ENCODE peak calls at places on chromosomes 11 and 22, in nine cellular contexts. L, D, H, O, E, K, A, Y and G are unnamed samples.

GRCh38 chr11:28232649-28233048 is 124.5 kb downstream of the METTL15 start:
- DNase-seq in K (no peak), O (no peak), H (no peak), E (no peak), A (no peak), D (no peak), Y (no peak), L (no peak), G (no peak)

GRCh38 chr11:76814414-76814813 is 31.3 kb downstream of the TSKU start:
- DNase-seq in D (no peak), O (no peak), K (no peak), A (no peak), Y (no peak), L (no peak), H (no peak), E (no peak), G (no peak)

GRCh38 chr11:82930734-82931133 is 29.2 kb downstream of the DDIAS start:
- DNase-seq in Y (no peak), H (no peak), O (no peak), E (no peak), A (no peak), D (no peak), K (no peak), L (no peak), G (no peak)

GRCh38 chr11:35040221-35040942 is 98.6 kb upstream of the CD44 start:
- DNase-seq in O (peak), E (no peak), K (no peak), L (peak), H (no peak), D (peak), Y (no peak), A (no peak), G (peak)

GRCh38 chr11:46762248-46762647 is 43.2 kb downstream of the F2 start:
- DNase-seq in A (no peak), K (no peak), H (no peak), O (no peak), Y (no peak), E (no peak), L (no peak), D (no peak), G (no peak)

GRCh38 chr11:102241026-102241425 is 76.3 kb upstream of the BIRC3 start:
- DNase-seq in E (no peak), H (no peak), D (no peak), A (no peak), L (no peak), K (no peak), Y (no peak), O (no peak), G (no peak)

GRCh38 chr22:24181088-24181995 is at the start of gene SUSD2:
- DNase-seq in K (no peak), H (peak), E (no peak), A (peak), L (no peak), O (no peak), Y (peak), D (no peak), G (no peak)

GRCh38 chr11:128409476-128409875 is 177.9 kb downstream of the ETS1 start:
- DNase-seq in Y (no peak), A (no peak), K (no peak), E (peak), D (peak), H (no peak), O (peak), L (peak), G (peak)

GRCh38 chr11:101718406-101718805 is 134.6 kb upstream of the TRPC6 start:
- DNase-seq in L (peak), O (peak), D (peak), H (no peak), A (no peak), E (no peak), K (no peak), Y (no peak), G (peak)

GRCh38 chr11:641806-642370 is 4.8 kb downstream of the DRD4 start:
- DNase-seq in L (no peak), K (no peak), H (no peak), Y (no peak), A (no peak), E (no peak), O (no peak), D (no peak), G (no peak)

GRCh38 chr11:72652871-72653615 is 21.2 kb downstream of the PDE2A start:
- DNase-seq in K (peak), H (no peak), Y (no peak), A (no peak), D (no peak), L (no peak), O (no peak), E (no peak), G (no peak)

GRCh38 chr11:103257360-103257759 is 148.1 kb downstream of the DYNC2H1 start:
- DNase-seq in K (no peak), A (no peak), O (no peak), Y (no peak), L (no peak), D (peak), H (no peak), E (no peak), G (peak)

GRCh38 chr11:27347949-27348879 is 14.8 kb downstream of the CCDC34 start:
- DNase-seq in D (no peak), L (no peak), E (no peak), A (no peak), Y (no peak), H (no peak), K (no peak), O (no peak), G (no peak)

GRCh38 chr11:108788565-108789199 is 123.8 kb downstream of the DDX10 start:
- DNase-seq in D (peak), O (peak), E (peak), K (no peak), A (peak), Y (no peak), H (no peak), L (peak), G (no peak)

GRCh38 chr11:115627666-115628460 is 123.6 kb upstream of the CADM1 start:
- DNase-seq in E (no peak), A (no peak), H (no peak), L (no peak), Y (no peak), K (no peak), O (no peak), D (no peak), G (no peak)

GRCh38 chr22:45535400-45535799 is 32.7 kb downstream of the FBLN1 start:
- DNase-seq in O (no peak), A (no peak), L (no peak), D (no peak), Y (no peak), H (no peak), E (no peak), K (no peak), G (no peak)

GRCh38 chr11:30245621-30246020 is 14.8 kb downstream of the FSHB start:
- DNase-seq in Y (no peak), E (no peak), K (no peak), H (no peak), L (no peak), O (no peak), D (no peak), A (no peak), G (no peak)

GRCh38 chr11:67439321-67440228 is 2.1 kb upstream of the PTPRCAP start:
- DNase-seq in E (no peak), A (peak), D (peak), O (no peak), K (no peak), Y (no peak), H (peak), L (peak), G (no peak)

DNA sequence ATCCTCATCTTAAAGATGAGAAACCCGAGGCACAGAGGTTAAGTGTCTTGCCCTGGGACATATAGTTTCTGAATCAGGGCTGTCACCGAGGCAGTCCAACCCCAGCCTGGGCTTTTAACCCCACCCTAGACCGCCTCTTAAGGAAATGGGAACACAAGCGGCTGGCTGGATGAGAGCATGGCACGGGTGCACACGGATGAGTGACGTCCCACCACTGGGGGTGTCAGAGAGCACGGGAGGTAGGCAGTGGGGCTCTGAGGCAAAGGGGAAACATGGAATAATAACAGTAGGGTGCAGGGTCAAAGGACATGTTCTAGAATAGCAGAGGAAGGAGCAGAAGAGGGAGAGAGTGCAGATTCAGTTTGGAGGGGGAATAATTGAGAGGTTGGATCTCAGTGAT is 22.3 kb downstream of the PPFIBP2 start:
- DNase-seq in E (no peak), Y (no peak), L (no peak), D (no peak), H (peak), A (peak), O (no peak), K (no peak), G (no peak)
- TF ChIP-seq CTCF in E (peak), Y (peak), L (no peak), D (peak), H (peak), A (no peak), O (no peak), K (peak), G (no peak)

GRCh38 chr11:95849087-95849825 is 59.0 kb downstream of the CEP57 start:
- DNase-seq in L (peak), Y (no peak), K (peak), O (peak), H (peak), D (peak), E (no peak), A (peak), G (peak)
- TF ChIP-seq CTCF in L (peak), Y (peak), K (peak), O (peak), H (no peak), D (peak), E (peak), A (no peak), G (peak)

GRCh38 chr22:39502109-39502788 is at the start of gene MIEF1:
- DNase-seq in A (peak), O (peak), H (peak), E (peak), D (peak), Y (peak), K (peak), L (peak), G (peak)
- TF ChIP-seq CTCF in A (no peak), O (no peak), H (no peak), E (no peak), D (peak), Y (no peak), K (no peak), L (no peak), G (no peak)

DNA sequence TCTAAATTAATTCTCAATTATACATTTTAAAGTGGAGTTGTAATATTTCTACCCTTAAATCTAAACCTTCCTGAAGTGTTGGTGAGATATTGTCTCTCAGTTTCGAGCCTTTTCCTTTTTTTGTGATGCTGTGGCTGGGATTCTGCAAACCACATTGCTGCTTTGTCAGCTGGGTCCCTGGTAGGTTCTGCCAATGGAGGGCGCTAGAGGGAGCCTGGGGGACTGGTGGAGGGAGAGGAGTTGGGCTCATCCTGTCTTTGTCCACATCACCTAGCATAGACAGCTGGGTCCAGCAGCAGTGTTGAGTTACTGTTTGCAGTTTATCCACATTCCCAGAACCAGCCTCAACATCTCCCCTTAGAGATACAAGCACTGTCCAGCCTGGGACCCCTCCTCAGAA is 41.0 kb downstream of the TRAF6 start:
- DNase-seq in D (no peak), E (no peak), A (no peak), Y (no peak), K (no peak), H (no peak), O (no peak), L (no peak), G (no peak)
- TF ChIP-seq CTCF in D (no peak), E (peak), A (no peak), Y (peak), K (peak), H (no peak), O (peak), L (peak), G (no peak)